ENCODE peak calls at places on chromosome 6, in six cellular contexts. X, U, Q, K, V and L are unnamed samples.

GRCh38 chr6:37558158-37558557 is 58.5 kb upstream of the CCDC167 start:
- DNase-seq in U (no peak), X (no peak), K (no peak), V (peak), Q (no peak), L (no peak)

GRCh38 chr6:112773217-112773616 is 426.1 kb downstream of the RFPL4B start:
- DNase-seq in V (no peak), U (no peak), K (peak), X (no peak), Q (no peak), L (no peak)

GRCh38 chr6:89251170-89251569 is 34.0 kb upstream of the GABRR1 start:
- DNase-seq in K (no peak), X (no peak), V (peak), Q (no peak), U (no peak), L (no peak)

GRCh38 chr6:64815718-64816117 is 891.3 kb downstream of the EYS start:
- DNase-seq in V (no peak), U (peak), Q (no peak), X (no peak), K (no peak), L (no peak)

GRCh38 chr6:76612818-76613452 is 540.5 kb upstream of the IMPG1 start:
- DNase-seq in X (no peak), V (no peak), K (no peak), U (no peak), Q (no peak), L (no peak)

GRCh38 chr6:46014511-46015118 is 1.0 kb downstream of the CLIC5 start:
- DNase-seq in X (no peak), K (no peak), V (no peak), U (no peak), Q (peak), L (no peak)

GRCh38 chr6:21049572-21049971 is 515.3 kb downstream of the CDKAL1 start:
- DNase-seq in K (no peak), Q (no peak), U (peak), V (no peak), X (peak), L (no peak)

GRCh38 chr6:6891074-6891754 is 216.5 kb upstream of the RREB1 start:
- DNase-seq in U (no peak), Q (no peak), K (no peak), X (no peak), V (no peak), L (no peak)

GRCh38 chr6:35713006-35713405 is 23.8 kb upstream of the ARMC12 start:
- DNase-seq in Q (no peak), X (no peak), U (no peak), K (no peak), V (no peak), L (no peak)

GRCh38 chr6:64750910-64751309 is 956.1 kb downstream of the EYS start:
- DNase-seq in X (no peak), V (no peak), U (no peak), K (no peak), Q (no peak), L (no peak)

GRCh38 chr6:135334169-135334568 is 153.1 kb downstream of the MYB start:
- DNase-seq in X (peak), Q (no peak), K (peak), V (peak), U (peak), L (no peak)

GRCh38 chr6:5025911-5026819 is 22.3 kb upstream of the RPP40 start:
- DNase-seq in K (no peak), Q (peak), V (no peak), U (peak), X (peak), L (no peak)

GRCh38 chr6:148367418-148368024 is 24.9 kb downstream of the SASH1 start:
- DNase-seq in V (peak), U (peak), K (peak), X (peak), Q (no peak), L (no peak)

GRCh38 chr6:50791900-50792508 is 26.7 kb upstream of the TFAP2B start:
- DNase-seq in U (peak), V (peak), X (peak), K (no peak), Q (peak), L (no peak)

GRCh38 chr6:159943101-159943632 is 25.7 kb upstream of the IGF2R start:
- DNase-seq in V (peak), X (peak), Q (no peak), K (peak), U (peak), L (no peak)

GRCh38 chr6:52876056-52876787 is 33.3 kb downstream of the GSTA3 start:
- DNase-seq in V (no peak), U (no peak), Q (no peak), K (no peak), X (no peak), L (no peak)

GRCh38 chr6:52557389-52558265 is 19.2 kb downstream of the TRAM2 start:
- DNase-seq in Q (no peak), V (no peak), X (peak), K (no peak), U (peak), L (no peak)

GRCh38 chr6:62283828-62284411 is 2.1 kb downstream of the KHDRBS2 start:
- DNase-seq in K (no peak), U (peak), X (peak), V (no peak), Q (peak), L (no peak)

GRCh38 chr6:37160922-37161778 is 8.8 kb upstream of the PIM1 start:
- DNase-seq in X (peak), V (no peak), K (peak), U (peak), Q (no peak), L (no peak)

GRCh38 chr6:81894286-81894685 is 141.8 kb upstream of the TENT5A start:
- DNase-seq in Q (no peak), K (peak), X (no peak), U (peak), V (no peak), L (no peak)

GRCh38 chr6:33271098-33271607 is 523 bp downstream of the VPS52 start:
- DNase-seq in V (no peak), K (no peak), X (no peak), Q (no peak), U (no peak), L (no peak)

GRCh38 chr6:122712864-122713612 is 66.5 kb upstream of the FABP7 start:
- DNase-seq in K (no peak), Q (no peak), V (no peak), U (no peak), X (no peak), L (no peak)

GRCh38 chr6:156890627-156891300 is 113.6 kb downstream of the ARID1B start:
- DNase-seq in Q (no peak), X (no peak), K (no peak), V (peak), U (no peak), L (no peak)

GRCh38 chr6:50829898-50830439 is 11.3 kb downstream of the TFAP2B start:
- DNase-seq in V (no peak), X (no peak), Q (no peak), K (no peak), U (no peak), L (no peak)

GRCh38 chr6:5058254-5058653 is 26.9 kb upstream of the PPP1R3G start:
- DNase-seq in U (no peak), X (no peak), Q (no peak), V (no peak), K (no peak), L (no peak)

GRCh38 chr6:127347188-127347587 is 3.8 kb upstream of the ECHDC1 start:
- DNase-seq in U (peak), X (no peak), V (peak), Q (no peak), K (no peak), L (no peak)

GRCh38 chr6:5644523-5645183 is 362.1 kb downstream of the NRN1 start:
- DNase-seq in V (peak), X (no peak), Q (no peak), U (no peak), K (no peak), L (no peak)

GRCh38 chr6:124879992-124880355 is 82.3 kb upstream of the RNF217 start:
- DNase-seq in X (no peak), K (no peak), U (no peak), Q (no peak), V (no peak), L (no peak)

GRCh38 chr6:94130458-94130857 is 711.1 kb upstream of the EPHA7 start:
- DNase-seq in K (no peak), V (no peak), Q (no peak), X (no peak), U (no peak), L (no peak)

GRCh38 chr6:73024598-73024997 is 200.7 kb downstream of the KHDC1L start:
- DNase-seq in Q (no peak), X (peak), U (no peak), K (no peak), V (no peak), L (no peak)

GRCh38 chr6:130558131-130558530 is 192.3 kb downstream of the TMEM200A start:
- DNase-seq in V (no peak), K (no peak), X (no peak), Q (no peak), U (no peak), L (no peak)

GRCh38 chr6:71460933-71461332 is 172.3 kb downstream of the OGFRL1 start:
- DNase-seq in U (no peak), Q (no peak), V (peak), K (peak), X (no peak), L (no peak)

GRCh38 chr6:100704941-100705340 is 176.2 kb downstream of the ASCC3 start:
- DNase-seq in U (peak), K (no peak), Q (no peak), X (no peak), V (no peak), L (no peak)

GRCh38 chr6:148682990-148683389 is 63.8 kb upstream of the UST start:
- DNase-seq in K (no peak), Q (no peak), U (no peak), V (no peak), X (no peak), L (no peak)

GRCh38 chr6:109039795-109040194 is 54.9 kb downstream of the SESN1 start:
- DNase-seq in Q (no peak), K (no peak), V (no peak), U (peak), X (no peak), L (no peak)

DNA sequence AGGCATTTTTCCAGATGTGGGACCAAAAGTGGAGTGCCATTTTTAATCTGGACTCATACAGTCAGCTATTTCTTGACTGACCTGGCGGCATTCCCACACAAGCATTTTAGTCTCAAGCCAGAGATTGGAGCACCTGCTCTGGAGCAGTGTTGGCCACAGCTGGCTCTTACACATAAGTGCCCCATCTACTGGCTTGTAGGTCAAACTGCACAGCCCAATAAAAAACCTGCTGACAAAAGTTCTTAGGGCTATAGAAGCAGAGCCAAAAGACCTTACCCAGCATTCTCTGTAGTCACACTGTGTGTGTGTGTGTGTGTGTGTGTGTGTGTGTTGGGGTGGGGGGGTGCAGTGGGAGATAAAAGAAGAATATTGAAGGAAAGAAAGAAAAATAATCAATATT is 38.6 kb upstream of the SENP6 start:
- DNase-seq in K (no peak), Q (no peak), X (peak), U (peak), V (peak), L (no peak)
- TF ChIP-seq CTCF in K (peak), Q (peak), X (peak), U (peak), V (peak), L (no peak)

DNA sequence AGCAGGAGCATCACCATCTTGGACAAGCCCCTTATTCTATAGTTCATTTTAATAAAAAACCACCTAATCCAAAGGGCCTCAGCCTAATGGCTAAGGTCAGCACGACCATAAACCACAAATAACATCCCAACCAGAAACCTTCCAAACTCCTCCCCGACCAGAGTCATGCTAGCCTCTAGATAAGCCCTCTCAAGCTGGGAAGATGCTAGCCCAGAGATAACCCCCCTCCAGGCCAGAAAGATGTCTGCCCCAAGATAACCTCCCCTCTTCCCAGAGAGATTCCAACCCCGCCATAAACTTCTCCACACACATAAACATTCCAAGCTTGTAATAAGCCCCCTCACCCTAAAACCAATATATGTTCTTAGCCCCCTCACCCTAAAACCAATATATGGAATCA is 38.5 kb upstream of the OR14J1 start:
- DNase-seq in V (no peak), X (no peak), U (no peak), K (no peak), Q (no peak), L (no peak)
- TF ChIP-seq CTCF in V (no peak), X (no peak), U (no peak), K (no peak), Q (no peak), L (no peak)

GRCh38 chr6:14210077-14210476 is 92.5 kb downstream of the CD83 start:
- DNase-seq in V (no peak), X (no peak), K (no peak), U (no peak), Q (no peak), L (no peak)

GRCh38 chr6:14209005-14209404 is 91.4 kb downstream of the CD83 start:
- DNase-seq in Q (no peak), X (no peak), K (no peak), V (no peak), U (no peak), L (no peak)

GRCh38 chr6:14206351-14206750 is 88.8 kb downstream of the CD83 start:
- DNase-seq in V (no peak), K (no peak), U (peak), Q (no peak), X (no peak), L (no peak)

GRCh38 chr6:14210663-14211595 is 93.4 kb downstream of the CD83 start:
- DNase-seq in Q (peak), V (peak), X (peak), K (peak), U (peak), L (peak)

DNA sequence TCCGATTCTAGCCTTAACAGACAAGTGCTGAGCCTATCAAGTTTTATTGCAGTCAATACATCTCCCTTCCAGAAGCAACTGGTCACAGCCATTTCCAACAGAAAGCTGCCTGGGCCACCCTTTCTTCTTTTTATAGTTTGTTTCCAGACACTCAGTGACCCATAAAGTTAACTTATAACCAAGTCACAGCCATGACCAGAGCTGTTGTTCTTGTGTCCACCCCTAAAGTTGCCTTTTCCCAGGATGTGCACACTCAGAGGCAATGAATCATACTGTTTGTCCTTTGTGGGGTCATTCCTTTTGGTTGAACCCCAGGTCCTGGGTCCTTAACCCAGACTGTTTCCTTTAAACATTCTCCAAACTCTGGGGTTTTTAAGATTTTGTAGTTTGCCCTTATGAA is 89.9 kb downstream of the CD83 start:
- DNase-seq in X (no peak), Q (no peak), U (no peak), K (no peak), V (no peak), L (no peak)
- TF ChIP-seq CTCF in X (no peak), Q (no peak), U (no peak), K (no peak), V (no peak), L (no peak)

GRCh38 chr6:41408576-41408975 is 73.2 kb downstream of the NCR2 start:
- DNase-seq in X (no peak), K (no peak), V (no peak), U (no peak), Q (no peak), L (no peak)

GRCh38 chr6:41406821-41407787 is 71.7 kb downstream of the NCR2 start:
- DNase-seq in K (no peak), X (no peak), V (no peak), Q (no peak), U (no peak), L (no peak)

GRCh38 chr6:41404221-41404866 is 68.9 kb downstream of the NCR2 start:
- DNase-seq in X (peak), V (no peak), K (no peak), Q (no peak), U (no peak), L (no peak)

GRCh38 chr6:41408982-41409381 is 73.6 kb downstream of the NCR2 start:
- DNase-seq in Q (no peak), K (no peak), V (no peak), X (no peak), U (no peak), L (no peak)

GRCh38 chr6:41405941-41406340 is 70.5 kb downstream of the NCR2 start:
- DNase-seq in K (no peak), X (no peak), U (no peak), V (no peak), Q (no peak), L (no peak)
- TF ChIP-seq CTCF in K (no peak), X (no peak), U (no peak), V (no peak), Q (no peak), L (no peak)